ENCODE peak calls at places on chromosome 19, in nine cellular contexts. One of them, this sample, is unnamed.

GRCh38 chr19:38317104-38317612 is 1.4 kb upstream of the YIF1B start:
- DNase-seq in Peyer's patch: peak
- DNase-seq in stomach: no peak
- DNase-seq in tibial nerve: no peak
- DNase-seq in adrenal gland: peak
- DNase-seq in uterus: no peak
- DNase-seq in right lobe of liver: no peak
- DNase-seq in erythroblast: peak
- DNase-seq in HCT116: no peak
- DNase-seq in this sample: peak

GRCh38 chr19:18249834-18250233 is 23.6 kb upstream of the PDE4C start:
- DNase-seq in Peyer's patch: no peak
- DNase-seq in stomach: no peak
- DNase-seq in tibial nerve: no peak
- DNase-seq in adrenal gland: no peak
- DNase-seq in uterus: no peak
- DNase-seq in right lobe of liver: no peak
- DNase-seq in erythroblast: no peak
- DNase-seq in HCT116: no peak
- DNase-seq in this sample: no peak

GRCh38 chr19:23046743-23047142 is 43.8 kb upstream of the ZNF728 start:
- DNase-seq in Peyer's patch: no peak
- DNase-seq in stomach: no peak
- DNase-seq in tibial nerve: no peak
- DNase-seq in adrenal gland: no peak
- DNase-seq in uterus: no peak
- DNase-seq in right lobe of liver: no peak
- DNase-seq in erythroblast: no peak
- DNase-seq in HCT116: no peak
- DNase-seq in this sample: no peak

GRCh38 chr19:38072776-38073411 is 151.1 kb downstream of the DPF1 start:
- DNase-seq in Peyer's patch: no peak
- DNase-seq in stomach: no peak
- DNase-seq in tibial nerve: no peak
- DNase-seq in adrenal gland: no peak
- DNase-seq in uterus: no peak
- DNase-seq in right lobe of liver: no peak
- DNase-seq in erythroblast: no peak
- DNase-seq in HCT116: no peak
- DNase-seq in this sample: no peak

GRCh38 chr19:2543463-2544442 is 67.8 kb downstream of the GADD45B start:
- DNase-seq in Peyer's patch: peak
- DNase-seq in stomach: peak
- DNase-seq in tibial nerve: peak
- DNase-seq in adrenal gland: peak
- DNase-seq in uterus: peak
- DNase-seq in right lobe of liver: peak
- DNase-seq in erythroblast: no peak
- DNase-seq in HCT116: peak
- DNase-seq in this sample: peak

GRCh38 chr19:13401388-13401787 is 104.9 kb downstream of the CACNA1A start:
- DNase-seq in Peyer's patch: no peak
- DNase-seq in stomach: no peak
- DNase-seq in tibial nerve: no peak
- DNase-seq in adrenal gland: no peak
- DNase-seq in uterus: no peak
- DNase-seq in right lobe of liver: no peak
- DNase-seq in erythroblast: no peak
- DNase-seq in HCT116: peak
- DNase-seq in this sample: peak

GRCh38 chr19:5292453-5292842 is 48.2 kb downstream of the PTPRS start:
- DNase-seq in Peyer's patch: no peak
- DNase-seq in stomach: peak
- DNase-seq in tibial nerve: no peak
- DNase-seq in adrenal gland: peak
- DNase-seq in uterus: no peak
- DNase-seq in right lobe of liver: no peak
- DNase-seq in erythroblast: no peak
- DNase-seq in HCT116: no peak
- DNase-seq in this sample: no peak

GRCh38 chr19:41457241-41457640 is 14.3 kb downstream of the ERICH4 start:
- DNase-seq in Peyer's patch: no peak
- DNase-seq in stomach: no peak
- DNase-seq in tibial nerve: no peak
- DNase-seq in adrenal gland: no peak
- DNase-seq in uterus: no peak
- DNase-seq in right lobe of liver: no peak
- DNase-seq in erythroblast: no peak
- DNase-seq in HCT116: no peak
- DNase-seq in this sample: peak

GRCh38 chr19:10431943-10432735 is 11.8 kb downstream of the PDE4A start:
- DNase-seq in Peyer's patch: peak
- DNase-seq in stomach: peak
- DNase-seq in tibial nerve: no peak
- DNase-seq in adrenal gland: peak
- DNase-seq in uterus: peak
- DNase-seq in right lobe of liver: peak
- DNase-seq in erythroblast: peak
- DNase-seq in HCT116: no peak
- DNase-seq in this sample: no peak

GRCh38 chr19:38571682-38572081 is 46.1 kb downstream of the MAP4K1 start:
- DNase-seq in Peyer's patch: no peak
- DNase-seq in stomach: no peak
- DNase-seq in tibial nerve: no peak
- DNase-seq in adrenal gland: no peak
- DNase-seq in uterus: no peak
- DNase-seq in right lobe of liver: no peak
- DNase-seq in erythroblast: no peak
- DNase-seq in HCT116: no peak
- DNase-seq in this sample: no peak

GRCh38 chr19:58319241-58319640 is 7.6 kb upstream of the ZSCAN22 start:
- DNase-seq in Peyer's patch: no peak
- DNase-seq in stomach: no peak
- DNase-seq in tibial nerve: no peak
- DNase-seq in adrenal gland: no peak
- DNase-seq in uterus: no peak
- DNase-seq in right lobe of liver: no peak
- DNase-seq in erythroblast: no peak
- DNase-seq in HCT116: no peak
- DNase-seq in this sample: no peak

GRCh38 chr19:31118292-31118925 is 230.8 kb downstream of the TSHZ3 start:
- DNase-seq in Peyer's patch: peak
- DNase-seq in stomach: no peak
- DNase-seq in tibial nerve: peak
- DNase-seq in adrenal gland: peak
- DNase-seq in uterus: no peak
- DNase-seq in right lobe of liver: no peak
- DNase-seq in erythroblast: no peak
- DNase-seq in HCT116: no peak
- DNase-seq in this sample: no peak

GRCh38 chr19:10111405-10111811 is at the start of gene P2RY11:
- DNase-seq in Peyer's patch: peak
- DNase-seq in stomach: no peak
- DNase-seq in tibial nerve: no peak
- DNase-seq in adrenal gland: peak
- DNase-seq in uterus: no peak
- DNase-seq in right lobe of liver: no peak
- DNase-seq in erythroblast: no peak
- DNase-seq in HCT116: no peak
- DNase-seq in this sample: no peak

GRCh38 chr19:36115453-36116343 is at the start of gene TBCB:
- DNase-seq in Peyer's patch: peak
- DNase-seq in stomach: peak
- DNase-seq in tibial nerve: peak
- DNase-seq in adrenal gland: peak
- DNase-seq in uterus: no peak
- DNase-seq in right lobe of liver: peak
- DNase-seq in erythroblast: no peak
- DNase-seq in HCT116: no peak
- DNase-seq in this sample: peak

GRCh38 chr19:17576758-17577532 is 21.5 kb downstream of the COLGALT1 start:
- DNase-seq in Peyer's patch: peak
- DNase-seq in stomach: no peak
- DNase-seq in tibial nerve: peak
- DNase-seq in adrenal gland: peak
- DNase-seq in uterus: peak
- DNase-seq in right lobe of liver: no peak
- DNase-seq in erythroblast: peak
- DNase-seq in HCT116: peak
- DNase-seq in this sample: no peak

GRCh38 chr19:814108-815078 is 7.4 kb downstream of the PLPPR3 start:
- DNase-seq in Peyer's patch: no peak
- DNase-seq in stomach: no peak
- DNase-seq in tibial nerve: no peak
- DNase-seq in adrenal gland: no peak
- DNase-seq in uterus: no peak
- DNase-seq in right lobe of liver: no peak
- DNase-seq in erythroblast: no peak
- DNase-seq in HCT116: no peak
- DNase-seq in this sample: no peak

GRCh38 chr19:813359-814107 is 8.2 kb downstream of the PLPPR3 start:
- DNase-seq in Peyer's patch: peak
- DNase-seq in stomach: no peak
- DNase-seq in tibial nerve: no peak
- DNase-seq in adrenal gland: no peak
- DNase-seq in uterus: no peak
- DNase-seq in right lobe of liver: no peak
- DNase-seq in erythroblast: no peak
- DNase-seq in HCT116: no peak
- DNase-seq in this sample: no peak

GRCh38 chr19:816500-816857 is 5.3 kb downstream of the PLPPR3 start:
- DNase-seq in Peyer's patch: no peak
- DNase-seq in stomach: no peak
- DNase-seq in tibial nerve: no peak
- DNase-seq in adrenal gland: no peak
- DNase-seq in uterus: no peak
- DNase-seq in right lobe of liver: no peak
- DNase-seq in erythroblast: no peak
- DNase-seq in HCT116: no peak
- DNase-seq in this sample: no peak

GRCh38 chr19:815775-816499 is 5.8 kb downstream of the PLPPR3 start:
- DNase-seq in Peyer's patch: no peak
- DNase-seq in stomach: no peak
- DNase-seq in tibial nerve: no peak
- DNase-seq in adrenal gland: no peak
- DNase-seq in uterus: no peak
- DNase-seq in right lobe of liver: no peak
- DNase-seq in erythroblast: no peak
- DNase-seq in HCT116: no peak
- DNase-seq in this sample: no peak

GRCh38 chr19:815079-815774 is 6.5 kb downstream of the PLPPR3 start:
- DNase-seq in Peyer's patch: no peak
- DNase-seq in stomach: no peak
- DNase-seq in tibial nerve: no peak
- DNase-seq in adrenal gland: no peak
- DNase-seq in uterus: no peak
- DNase-seq in right lobe of liver: no peak
- DNase-seq in erythroblast: no peak
- DNase-seq in HCT116: no peak
- DNase-seq in this sample: no peak
- TF ChIP-seq POLR2A in Peyer's patch: no peak
- TF ChIP-seq POLR2A in stomach: no peak
- TF ChIP-seq POLR2A in tibial nerve: no peak
- TF ChIP-seq POLR2A in adrenal gland: no peak
- TF ChIP-seq POLR2A in uterus: no peak
- TF ChIP-seq POLR2A in right lobe of liver: no peak
- TF ChIP-seq POLR2A in erythroblast: no peak
- TF ChIP-seq POLR2A in HCT116: no peak
- TF ChIP-seq POLR2A in this sample: no peak

GRCh38 chr19:6671960-6672359 is 2.0 kb upstream of the TNFSF14 start:
- DNase-seq in Peyer's patch: no peak
- DNase-seq in stomach: no peak
- DNase-seq in tibial nerve: no peak
- DNase-seq in adrenal gland: no peak
- DNase-seq in uterus: no peak
- DNase-seq in right lobe of liver: no peak
- DNase-seq in erythroblast: no peak
- DNase-seq in HCT116: no peak
- DNase-seq in this sample: no peak
- TF ChIP-seq POLR2A in Peyer's patch: no peak
- TF ChIP-seq POLR2A in stomach: no peak
- TF ChIP-seq POLR2A in tibial nerve: no peak
- TF ChIP-seq POLR2A in adrenal gland: no peak
- TF ChIP-seq POLR2A in uterus: no peak
- TF ChIP-seq POLR2A in right lobe of liver: peak
- TF ChIP-seq POLR2A in erythroblast: no peak
- TF ChIP-seq POLR2A in HCT116: no peak
- TF ChIP-seq POLR2A in this sample: no peak

GRCh38 chr19:11766597-11767591 is at the start of gene ZNF441:
- DNase-seq in Peyer's patch: peak
- DNase-seq in stomach: peak
- DNase-seq in tibial nerve: peak
- DNase-seq in adrenal gland: peak
- DNase-seq in uterus: peak
- DNase-seq in right lobe of liver: peak
- DNase-seq in erythroblast: peak
- DNase-seq in HCT116: peak
- DNase-seq in this sample: peak
- TF ChIP-seq POLR2A in Peyer's patch: peak
- TF ChIP-seq POLR2A in stomach: peak
- TF ChIP-seq POLR2A in tibial nerve: peak
- TF ChIP-seq POLR2A in adrenal gland: peak
- TF ChIP-seq POLR2A in uterus: peak
- TF ChIP-seq POLR2A in right lobe of liver: peak
- TF ChIP-seq POLR2A in erythroblast: peak
- TF ChIP-seq POLR2A in HCT116: no peak
- TF ChIP-seq POLR2A in this sample: peak

GRCh38 chr19:47094557-47095517 is 18.7 kb downstream of the ZC3H4 start:
- DNase-seq in Peyer's patch: peak
- DNase-seq in stomach: peak
- DNase-seq in tibial nerve: no peak
- DNase-seq in adrenal gland: no peak
- DNase-seq in uterus: no peak
- DNase-seq in right lobe of liver: no peak
- DNase-seq in erythroblast: no peak
- DNase-seq in HCT116: no peak
- DNase-seq in this sample: no peak

GRCh38 chr19:47093841-47094240 is 19.7 kb downstream of the ZC3H4 start:
- DNase-seq in Peyer's patch: peak
- DNase-seq in stomach: no peak
- DNase-seq in tibial nerve: no peak
- DNase-seq in adrenal gland: no peak
- DNase-seq in uterus: no peak
- DNase-seq in right lobe of liver: no peak
- DNase-seq in erythroblast: no peak
- DNase-seq in HCT116: no peak
- DNase-seq in this sample: no peak

GRCh38 chr19:47096721-47097120 is 16.9 kb downstream of the ZC3H4 start:
- DNase-seq in Peyer's patch: peak
- DNase-seq in stomach: peak
- DNase-seq in tibial nerve: no peak
- DNase-seq in adrenal gland: no peak
- DNase-seq in uterus: no peak
- DNase-seq in right lobe of liver: no peak
- DNase-seq in erythroblast: no peak
- DNase-seq in HCT116: no peak
- DNase-seq in this sample: no peak

GRCh38 chr19:47097396-47098217 is 16.0 kb downstream of the ZC3H4 start:
- DNase-seq in Peyer's patch: no peak
- DNase-seq in stomach: peak
- DNase-seq in tibial nerve: no peak
- DNase-seq in adrenal gland: no peak
- DNase-seq in uterus: no peak
- DNase-seq in right lobe of liver: no peak
- DNase-seq in erythroblast: no peak
- DNase-seq in HCT116: no peak
- DNase-seq in this sample: no peak

GRCh38 chr19:47095707-47096704 is 17.6 kb downstream of the ZC3H4 start:
- DNase-seq in Peyer's patch: peak
- DNase-seq in stomach: peak
- DNase-seq in tibial nerve: no peak
- DNase-seq in adrenal gland: peak
- DNase-seq in uterus: no peak
- DNase-seq in right lobe of liver: peak
- DNase-seq in erythroblast: no peak
- DNase-seq in HCT116: peak
- DNase-seq in this sample: no peak
- TF ChIP-seq POLR2A in Peyer's patch: peak
- TF ChIP-seq POLR2A in stomach: no peak
- TF ChIP-seq POLR2A in tibial nerve: no peak
- TF ChIP-seq POLR2A in adrenal gland: no peak
- TF ChIP-seq POLR2A in uterus: no peak
- TF ChIP-seq POLR2A in right lobe of liver: peak
- TF ChIP-seq POLR2A in erythroblast: no peak
- TF ChIP-seq POLR2A in HCT116: no peak
- TF ChIP-seq POLR2A in this sample: no peak

This sample was measured in endothelial cell of umbilical vein.